ENCODE peak calls at places on chromosomes 7 and 10, in seven cellular contexts. V is neural progenitor cell, Q is stomach, S is astrocyte of the cerebellum, L is kidney, W is cardiac fibroblast, X is fibroblast of the aortic adventitia. J is an unnamed sample.

GRCh38 chr10:14605231-14605925 is 169.3 kb downstream of the FAM107B start:
- DNase-seq in S (no peak), L (peak), Q (no peak), X (peak), W (peak), V (peak), J (no peak)

GRCh38 chr10:58963723-58964124 is 212.7 kb upstream of the PHYHIPL start:
- DNase-seq in X (no peak), V (peak), S (no peak), W (no peak), L (no peak), Q (no peak), J (peak)

GRCh38 chr10:80186364-80187012 is 18.8 kb downstream of the ANXA11 start:
- DNase-seq in L (peak), V (no peak), W (peak), S (no peak), X (peak), Q (peak), J (no peak)

GRCh38 chr10:124917168-124917938 is 24.6 kb upstream of the ZRANB1 start:
- DNase-seq in W (peak), Q (peak), L (peak), V (peak), S (no peak), X (peak), J (peak)

GRCh38 chr10:108784534-108784933 is 1138.8 kb downstream of the XPNPEP1 start:
- DNase-seq in L (no peak), V (no peak), X (no peak), Q (no peak), W (no peak), S (no peak), J (no peak)

GRCh38 chr7:156585926-156586325 is 54.6 kb upstream of the RNF32 start:
- DNase-seq in V (no peak), Q (no peak), L (no peak), X (no peak), W (no peak), S (no peak), J (no peak)

GRCh38 chr7:28408105-28408973 is 4.0 kb upstream of the CREB5 start:
- DNase-seq in V (peak), W (no peak), L (peak), Q (no peak), X (no peak), S (no peak), J (peak)

GRCh38 chr10:44289125-44289524 is 95.8 kb downstream of the CXCL12 start:
- DNase-seq in V (no peak), X (no peak), Q (no peak), L (no peak), W (no peak), S (no peak), J (no peak)

GRCh38 chr10:102837230-102837721 is at the start of gene CYP17A1:
- DNase-seq in V (no peak), X (no peak), W (no peak), Q (peak), S (no peak), L (peak), J (no peak)

GRCh38 chr7:129225206-129225930 is 538 bp downstream of the AHCYL2 start:
- DNase-seq in Q (peak), S (no peak), W (peak), V (peak), L (peak), X (peak), J (peak)

GRCh38 chr7:68688416-68689086 is 909.7 kb upstream of the AUTS2 start:
- DNase-seq in Q (no peak), X (no peak), S (no peak), V (peak), W (no peak), L (no peak), J (no peak)

GRCh38 chr10:69237528-69238159 is 17.5 kb downstream of the HKDC1 start:
- DNase-seq in Q (peak), W (peak), S (peak), L (peak), V (peak), X (peak), J (peak)

GRCh38 chr7:300546-301290 is 10.7 kb downstream of the FOXL3 start:
- DNase-seq in W (no peak), X (no peak), Q (no peak), V (no peak), S (no peak), L (no peak), J (no peak)

GRCh38 chr7:140230862-140231778 is 54.3 kb upstream of the KDM7A start:
- DNase-seq in S (no peak), Q (peak), L (peak), W (peak), V (peak), X (peak), J (peak)

GRCh38 chr10:77296534-77297369 is 340.9 kb downstream of the KCNMA1 start:
- DNase-seq in W (no peak), S (no peak), L (no peak), Q (no peak), X (no peak), V (peak), J (no peak)
- TF ChIP-seq CTCF in W (no peak), S (no peak), L (no peak), Q (no peak), X (peak), V (peak), J (no peak)

GRCh38 chr7:100629117-100629711 is 12.1 kb downstream of the TFR2 start:
- DNase-seq in L (no peak), S (no peak), Q (peak), W (no peak), X (no peak), V (peak), J (peak)
- TF ChIP-seq CTCF in L (no peak), S (peak), Q (no peak), W (peak), X (peak), V (peak), J (peak)

GRCh38 chr10:100827819-100828743 is 82.7 kb downstream of the PAX2 start:
- DNase-seq in L (no peak), Q (peak), V (peak), X (no peak), W (no peak), S (no peak), J (peak)
- TF ChIP-seq CTCF in L (no peak), Q (no peak), V (peak), X (no peak), W (no peak), S (no peak), J (peak)

GRCh38 chr7:93836111-93836510 is 54.4 kb downstream of the TFPI2 start:
- DNase-seq in X (peak), S (no peak), W (peak), L (no peak), V (no peak), Q (no peak), J (no peak)

GRCh38 chr7:93828260-93828659 is 62.3 kb downstream of the TFPI2 start:
- DNase-seq in Q (no peak), X (no peak), L (no peak), S (no peak), V (no peak), W (no peak), J (no peak)

GRCh38 chr7:93835684-93836083 is 54.9 kb downstream of the TFPI2 start:
- DNase-seq in X (peak), W (peak), Q (no peak), S (no peak), V (no peak), L (no peak), J (no peak)

DNA sequence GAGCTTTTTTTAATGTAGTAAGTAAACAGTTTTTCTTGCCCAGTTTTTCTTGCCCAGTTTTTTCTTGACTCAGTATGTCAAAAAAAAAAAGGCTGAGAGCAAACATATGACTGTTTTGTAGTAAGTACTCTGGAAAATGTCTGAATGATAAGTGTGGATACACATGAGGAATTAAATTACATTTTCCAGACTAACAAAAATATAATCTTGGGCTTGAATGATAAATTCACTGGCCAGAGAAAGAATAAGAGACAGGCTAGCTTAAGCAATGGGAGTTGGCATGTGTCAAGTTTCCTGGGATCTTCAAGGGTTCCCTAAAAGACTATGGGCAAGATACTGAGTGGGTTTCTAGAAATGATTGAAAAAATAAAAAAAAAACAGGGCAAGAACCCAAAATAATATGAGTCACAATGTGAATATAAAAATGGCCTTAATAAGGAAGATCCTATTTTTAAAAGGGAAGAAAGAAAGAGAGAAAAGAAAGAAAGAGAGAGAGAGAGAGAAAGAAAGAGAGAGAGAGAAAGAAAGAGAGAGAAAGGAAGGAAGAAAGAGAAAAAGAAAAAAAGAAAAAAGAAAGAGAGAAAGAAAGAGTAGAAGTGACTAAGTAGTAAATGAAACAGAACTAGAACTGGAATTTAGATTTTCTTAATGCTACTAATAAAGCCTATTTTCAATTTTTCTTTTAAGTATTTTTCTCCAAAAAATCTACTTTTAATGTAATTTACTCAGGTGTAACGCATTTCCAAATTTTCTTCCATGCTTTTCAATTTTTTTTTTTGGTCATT is 60.2 kb downstream of the TFPI2 start:
- DNase-seq in W (no peak), S (no peak), V (no peak), L (no peak), Q (no peak), X (peak), J (no peak)
- TF ChIP-seq CTCF in W (no peak), S (no peak), V (no peak), L (no peak), Q (no peak), X (no peak), J (no peak)

DNA sequence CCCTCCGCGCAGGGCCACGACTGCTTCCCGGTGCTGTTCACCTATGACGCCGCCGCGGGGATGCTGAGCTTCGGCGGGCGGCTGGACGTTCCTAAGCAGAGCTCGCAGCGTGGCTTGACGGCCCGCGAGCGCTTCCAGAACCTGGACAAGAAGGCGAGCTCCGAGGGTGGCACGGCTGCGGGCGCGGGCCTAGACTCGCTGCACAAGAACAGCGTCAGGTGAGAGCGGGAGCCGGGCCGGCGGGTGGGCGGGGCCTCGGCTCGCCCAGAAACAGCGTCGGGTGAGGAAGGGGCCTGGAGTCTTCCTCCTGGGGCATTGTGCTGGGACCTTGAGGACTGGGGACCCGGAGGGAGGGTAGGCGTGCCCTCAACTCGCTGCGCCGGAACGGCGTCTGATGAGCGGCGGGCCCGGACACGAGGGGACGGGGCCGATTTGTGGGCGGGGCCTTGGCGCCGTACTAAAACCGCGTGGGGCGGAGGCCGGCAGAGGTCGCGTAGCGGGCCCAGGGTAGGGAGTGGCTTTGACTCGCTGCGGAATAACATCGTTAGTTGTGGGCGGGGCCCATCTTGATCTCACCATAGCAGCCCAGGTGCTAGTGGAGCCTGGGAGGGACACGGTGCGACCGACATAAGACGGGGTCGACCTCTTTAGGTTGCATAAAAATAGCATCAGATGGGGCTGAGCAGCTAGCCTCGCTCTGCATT is 15.6 kb downstream of the PDAP1 start:
- DNase-seq in L (peak), X (no peak), W (peak), V (peak), S (no peak), Q (peak), J (peak)
- TF ChIP-seq CTCF in L (no peak), X (no peak), W (no peak), V (no peak), S (no peak), Q (no peak), J (no peak)

J was measured in neural crest cell.